ENCODE peak calls at places on chromosomes 4 and X, in six cellular contexts. V, R, Y, C, P and Q are unnamed samples.

GRCh38 chr4:96473246-96473645 is 633.4 kb downstream of the PDHA2 start:
- DNase-seq in V (no peak), R (no peak), Y (no peak), C (no peak), P (no peak), Q (no peak)

GRCh38 chr4:3204021-3204431 is 44.9 kb upstream of the MSANTD1 start:
- DNase-seq in V (peak), R (no peak), Y (no peak), C (no peak), P (no peak), Q (no peak)

GRCh38 chrX:75522565-75523411 is at the start of gene ZDHHC15:
- DNase-seq in V (peak), R (peak), Y (peak), C (peak), P (peak), Q (no peak)

GRCh38 chrX:150038356-150038755 is 100.1 kb upstream of the EOLA2 start:
- DNase-seq in V (no peak), R (no peak), Y (no peak), C (no peak), P (no peak), Q (no peak)

GRCh38 chr4:8762951-8763735 is 108.5 kb downstream of the HMX1 start:
- DNase-seq in V (no peak), R (no peak), Y (no peak), C (no peak), P (no peak), Q (no peak)

GRCh38 chrX:35101901-35102300 is 159.3 kb downstream of the FAM47B start:
- DNase-seq in V (no peak), R (no peak), Y (no peak), C (no peak), P (no peak), Q (no peak)

GRCh38 chr4:177879851-177880250 is 437.6 kb upstream of the AGA start:
- DNase-seq in V (no peak), R (no peak), Y (peak), C (no peak), P (no peak), Q (no peak)

GRCh38 chrX:107205770-107206696 is at the start of the genes DNAAF6 and NUP62CL:
- DNase-seq in V (no peak), R (peak), Y (peak), C (peak), P (peak), Q (peak)

GRCh38 chr4:17447675-17448298 is 64.1 kb downstream of the QDPR start:
- DNase-seq in V (no peak), R (peak), Y (peak), C (peak), P (peak), Q (no peak)

GRCh38 chrX:19579485-19579884 is 64.2 kb upstream of the MAP3K15 start:
- DNase-seq in V (no peak), R (no peak), Y (no peak), C (no peak), P (no peak), Q (no peak)

GRCh38 chr4:6222761-6223292 is 22.5 kb upstream of the JAKMIP1 start:
- DNase-seq in V (no peak), R (no peak), Y (peak), C (no peak), P (peak), Q (no peak)

GRCh38 chr4:136650541-136651277 is 881.6 kb downstream of the PCDH18 start:
- DNase-seq in V (no peak), R (no peak), Y (no peak), C (no peak), P (no peak), Q (no peak)

GRCh38 chr4:167031534-167032156 is 202.6 kb downstream of the SPOCK3 start:
- DNase-seq in V (no peak), R (no peak), Y (no peak), C (no peak), P (no peak), Q (no peak)

GRCh38 chrX:13077168-13077567 is 32.7 kb upstream of the FAM9C start:
- DNase-seq in V (no peak), R (no peak), Y (no peak), C (no peak), P (no peak), Q (no peak)

GRCh38 chrX:150313514-150313913 is 49.6 kb upstream of the MAMLD1 start:
- DNase-seq in V (no peak), R (no peak), Y (no peak), C (no peak), P (no peak), Q (no peak)

GRCh38 chr4:138233313-138233712 is 8.8 kb downstream of the SLC7A11 start:
- DNase-seq in V (no peak), R (no peak), Y (no peak), C (no peak), P (no peak), Q (no peak)

GRCh38 chr4:128862608-128863313 is 53.3 kb downstream of the JADE1 start:
- DNase-seq in V (no peak), R (peak), Y (no peak), C (peak), P (peak), Q (no peak)

GRCh38 chr4:786074-786741 is 39.7 kb downstream of the CPLX1 start:
- DNase-seq in V (no peak), R (no peak), Y (no peak), C (no peak), P (peak), Q (no peak)